ENCODE peak calls at places on chromosomes 4 and X, in ten cellular contexts. One of them, this sample, is unnamed. For H3K9me3, the result is how much of the 10 kb centered on the place peaks cover.

GRCh38 chr4:86089924-86090323 is 269.9 kb downstream of the MAPK10 start:
- DNase-seq in left ventricle myocardium inferior: no peak
- DNase-seq in heart right ventricle: no peak
- DNase-seq in thoracic aorta: no peak
- DNase-seq in neural progenitor cell: no peak
- DNase-seq in tibial artery: no peak
- DNase-seq in colonic mucosa: no peak
- DNase-seq in PC-3: no peak
- DNase-seq in cardiac muscle cell: no peak
- DNase-seq in upper lobe of right lung: no peak
- DNase-seq in this sample: no peak

GRCh38 chrX:154012336-154012991 is 7.2 kb downstream of the IRAK1 start:
- DNase-seq in left ventricle myocardium inferior: no peak
- DNase-seq in heart right ventricle: no peak
- DNase-seq in thoracic aorta: no peak
- DNase-seq in neural progenitor cell: no peak
- DNase-seq in tibial artery: no peak
- DNase-seq in colonic mucosa: no peak
- DNase-seq in PC-3: no peak
- DNase-seq in cardiac muscle cell: no peak
- DNase-seq in upper lobe of right lung: peak
- DNase-seq in this sample: no peak

GRCh38 chr4:57544811-57545654 is 434.8 kb upstream of the IGFBP7 start:
- DNase-seq in left ventricle myocardium inferior: no peak
- DNase-seq in heart right ventricle: no peak
- DNase-seq in thoracic aorta: no peak
- DNase-seq in neural progenitor cell: peak
- DNase-seq in tibial artery: no peak
- DNase-seq in colonic mucosa: no peak
- DNase-seq in PC-3: no peak
- DNase-seq in cardiac muscle cell: peak
- DNase-seq in upper lobe of right lung: no peak
- DNase-seq in this sample: no peak

GRCh38 chr4:145178740-145179139 is 1.6 kb downstream of the OTUD4 start:
- DNase-seq in left ventricle myocardium inferior: no peak
- DNase-seq in heart right ventricle: no peak
- DNase-seq in thoracic aorta: no peak
- DNase-seq in neural progenitor cell: no peak
- DNase-seq in tibial artery: no peak
- DNase-seq in colonic mucosa: peak
- DNase-seq in PC-3: no peak
- DNase-seq in cardiac muscle cell: no peak
- DNase-seq in upper lobe of right lung: no peak
- DNase-seq in this sample: no peak

GRCh38 chr4:64230709-64231310 is 178.4 kb downstream of the TECRL start:
- DNase-seq in left ventricle myocardium inferior: no peak
- DNase-seq in heart right ventricle: no peak
- DNase-seq in thoracic aorta: no peak
- DNase-seq in neural progenitor cell: peak
- DNase-seq in tibial artery: no peak
- DNase-seq in colonic mucosa: no peak
- DNase-seq in PC-3: peak
- DNase-seq in cardiac muscle cell: peak
- DNase-seq in upper lobe of right lung: no peak
- DNase-seq in this sample: peak

GRCh38 chrX:18448416-18448815 is 23.0 kb downstream of the CDKL5 start:
- DNase-seq in left ventricle myocardium inferior: no peak
- DNase-seq in heart right ventricle: no peak
- DNase-seq in thoracic aorta: no peak
- DNase-seq in neural progenitor cell: no peak
- DNase-seq in tibial artery: no peak
- DNase-seq in colonic mucosa: no peak
- DNase-seq in PC-3: no peak
- DNase-seq in cardiac muscle cell: no peak
- DNase-seq in upper lobe of right lung: no peak
- DNase-seq in this sample: no peak

GRCh38 chr4:140099993-140100392 is 54.0 kb downstream of the MAML3 start:
- DNase-seq in left ventricle myocardium inferior: peak
- DNase-seq in heart right ventricle: peak
- DNase-seq in thoracic aorta: no peak
- DNase-seq in neural progenitor cell: no peak
- DNase-seq in tibial artery: peak
- DNase-seq in colonic mucosa: peak
- DNase-seq in PC-3: peak
- DNase-seq in cardiac muscle cell: no peak
- DNase-seq in upper lobe of right lung: peak
- DNase-seq in this sample: no peak

GRCh38 chrX:124228849-124229248 is 103.6 kb upstream of the TEX13D start:
- DNase-seq in left ventricle myocardium inferior: no peak
- DNase-seq in heart right ventricle: no peak
- DNase-seq in thoracic aorta: no peak
- DNase-seq in neural progenitor cell: peak
- DNase-seq in tibial artery: no peak
- DNase-seq in colonic mucosa: no peak
- DNase-seq in PC-3: no peak
- DNase-seq in cardiac muscle cell: no peak
- DNase-seq in upper lobe of right lung: no peak
- DNase-seq in this sample: no peak

GRCh38 chrX:85109235-85109634 is 105.6 kb downstream of the APOOL start:
- DNase-seq in left ventricle myocardium inferior: no peak
- DNase-seq in heart right ventricle: no peak
- DNase-seq in thoracic aorta: no peak
- DNase-seq in neural progenitor cell: peak
- DNase-seq in tibial artery: no peak
- DNase-seq in colonic mucosa: no peak
- DNase-seq in PC-3: peak
- DNase-seq in cardiac muscle cell: no peak
- DNase-seq in upper lobe of right lung: no peak
- DNase-seq in this sample: peak

DNA sequence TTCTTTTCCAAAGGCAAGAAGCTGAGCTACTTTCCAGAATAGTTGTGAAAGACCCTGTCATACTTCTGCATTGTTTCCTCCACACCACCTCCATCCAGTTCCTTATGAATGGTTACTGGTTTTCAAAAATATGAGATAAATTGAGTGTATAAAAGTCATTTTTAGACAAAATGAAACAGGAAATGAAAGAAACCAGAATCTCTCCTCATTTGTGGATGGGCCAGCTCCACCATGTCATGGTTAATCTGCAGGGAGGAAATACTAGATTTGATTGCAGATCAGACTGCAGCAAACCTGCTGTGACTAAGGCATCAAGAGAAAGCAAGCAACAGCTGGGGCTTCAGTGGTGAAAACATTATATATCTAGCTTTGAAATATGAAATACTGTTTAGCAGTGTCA is 23.8 kb downstream of the F9 start:
- DNase-seq in left ventricle myocardium inferior: no peak
- DNase-seq in heart right ventricle: no peak
- DNase-seq in thoracic aorta: no peak
- DNase-seq in neural progenitor cell: no peak
- DNase-seq in tibial artery: no peak
- DNase-seq in colonic mucosa: no peak
- DNase-seq in PC-3: no peak
- DNase-seq in cardiac muscle cell: no peak
- DNase-seq in upper lobe of right lung: no peak
- DNase-seq in this sample: no peak
- H3K27ac ChIP-seq in left ventricle myocardium inferior: no peak
- H3K27ac ChIP-seq in heart right ventricle: no peak
- H3K27ac ChIP-seq in thoracic aorta: no peak
- H3K27ac ChIP-seq in neural progenitor cell: no peak
- H3K27ac ChIP-seq in tibial artery: no peak
- H3K27ac ChIP-seq in colonic mucosa: no peak
- H3K27ac ChIP-seq in PC-3: no peak
- H3K27ac ChIP-seq in cardiac muscle cell: no peak
- H3K27ac ChIP-seq in upper lobe of right lung: no peak
- H3K27ac ChIP-seq in this sample: no peak

GRCh38 chr4:80240976-80241375 is 25.5 kb upstream of the FGF5 start:
- DNase-seq in left ventricle myocardium inferior: no peak
- DNase-seq in heart right ventricle: no peak
- DNase-seq in thoracic aorta: no peak
- DNase-seq in neural progenitor cell: no peak
- DNase-seq in tibial artery: no peak
- DNase-seq in colonic mucosa: no peak
- DNase-seq in PC-3: no peak
- DNase-seq in cardiac muscle cell: no peak
- DNase-seq in upper lobe of right lung: no peak
- DNase-seq in this sample: no peak

GRCh38 chr4:80239480-80239879 is 27.0 kb upstream of the FGF5 start:
- DNase-seq in left ventricle myocardium inferior: no peak
- DNase-seq in heart right ventricle: no peak
- DNase-seq in thoracic aorta: no peak
- DNase-seq in neural progenitor cell: no peak
- DNase-seq in tibial artery: no peak
- DNase-seq in colonic mucosa: no peak
- DNase-seq in PC-3: no peak
- DNase-seq in cardiac muscle cell: no peak
- DNase-seq in upper lobe of right lung: no peak
- DNase-seq in this sample: no peak

GRCh38 chr4:80235451-80235850 is 31.0 kb upstream of the FGF5 start:
- DNase-seq in left ventricle myocardium inferior: no peak
- DNase-seq in heart right ventricle: no peak
- DNase-seq in thoracic aorta: no peak
- DNase-seq in neural progenitor cell: no peak
- DNase-seq in tibial artery: no peak
- DNase-seq in colonic mucosa: no peak
- DNase-seq in PC-3: peak
- DNase-seq in cardiac muscle cell: no peak
- DNase-seq in upper lobe of right lung: no peak
- DNase-seq in this sample: no peak

GRCh38 chr4:80233390-80233789 is 33.1 kb upstream of the FGF5 start:
- DNase-seq in left ventricle myocardium inferior: no peak
- DNase-seq in heart right ventricle: no peak
- DNase-seq in thoracic aorta: no peak
- DNase-seq in neural progenitor cell: no peak
- DNase-seq in tibial artery: no peak
- DNase-seq in colonic mucosa: no peak
- DNase-seq in PC-3: no peak
- DNase-seq in cardiac muscle cell: no peak
- DNase-seq in upper lobe of right lung: no peak
- DNase-seq in this sample: no peak

DNA sequence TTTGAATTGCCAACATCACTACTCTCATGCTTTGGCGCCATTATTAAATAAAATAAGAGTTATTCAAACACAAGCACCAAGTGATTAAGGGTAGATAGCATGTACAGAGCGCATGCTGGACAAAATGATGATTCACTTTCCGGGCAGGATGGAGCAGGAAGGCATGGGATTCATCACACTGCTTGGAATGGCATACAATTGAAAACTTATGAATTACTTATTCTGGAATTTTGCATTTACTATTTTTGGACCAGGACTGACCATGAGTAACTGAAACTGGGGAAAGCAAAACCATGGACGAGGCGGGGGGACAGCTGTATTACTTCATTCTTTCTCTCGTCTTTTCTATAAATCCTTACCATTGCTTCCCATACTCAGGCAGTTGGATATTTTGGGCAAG is 28.5 kb upstream of the FGF5 start:
- DNase-seq in left ventricle myocardium inferior: no peak
- DNase-seq in heart right ventricle: no peak
- DNase-seq in thoracic aorta: no peak
- DNase-seq in neural progenitor cell: no peak
- DNase-seq in tibial artery: no peak
- DNase-seq in colonic mucosa: no peak
- DNase-seq in PC-3: peak
- DNase-seq in cardiac muscle cell: no peak
- DNase-seq in upper lobe of right lung: no peak
- DNase-seq in this sample: no peak
- H3K9me3 ChIP-seq in left ventricle myocardium inferior: under half
- H3K9me3 ChIP-seq in heart right ventricle: under half
- H3K9me3 ChIP-seq in thoracic aorta: under half
- H3K9me3 ChIP-seq in neural progenitor cell: under half
- H3K9me3 ChIP-seq in tibial artery: under half
- H3K9me3 ChIP-seq in colonic mucosa: under half
- H3K9me3 ChIP-seq in PC-3: under half
- H3K9me3 ChIP-seq in cardiac muscle cell: under half
- H3K9me3 ChIP-seq in upper lobe of right lung: under half
- H3K9me3 ChIP-seq in this sample: under half

DNA sequence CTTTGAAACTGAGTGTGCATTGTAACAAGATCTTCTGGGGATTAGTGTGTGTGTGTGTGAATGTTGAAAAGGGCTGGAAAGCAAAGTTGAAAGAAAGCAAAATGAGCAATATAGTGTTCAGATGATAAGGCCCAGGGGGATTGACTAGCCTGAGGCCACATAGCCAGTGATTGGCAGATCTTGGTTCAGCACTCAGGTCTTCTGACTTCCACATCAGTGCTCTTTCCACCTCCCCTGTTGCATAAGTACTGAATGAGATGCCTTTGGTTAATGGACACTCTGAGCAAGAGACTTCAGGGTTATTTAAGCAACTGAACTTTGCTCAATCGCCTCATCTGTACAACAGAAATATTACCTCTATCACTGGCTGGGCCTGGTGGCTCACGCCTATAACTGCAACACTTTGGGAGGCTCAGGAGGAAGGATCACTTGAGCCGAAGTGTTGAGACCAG is 120.4 kb downstream of the TMEM164 start:
- DNase-seq in left ventricle myocardium inferior: no peak
- DNase-seq in heart right ventricle: no peak
- DNase-seq in thoracic aorta: no peak
- DNase-seq in neural progenitor cell: no peak
- DNase-seq in tibial artery: no peak
- DNase-seq in colonic mucosa: no peak
- DNase-seq in PC-3: no peak
- DNase-seq in cardiac muscle cell: no peak
- DNase-seq in upper lobe of right lung: no peak
- DNase-seq in this sample: no peak
- H3K27ac ChIP-seq in left ventricle myocardium inferior: no peak
- H3K27ac ChIP-seq in heart right ventricle: no peak
- H3K27ac ChIP-seq in thoracic aorta: no peak
- H3K27ac ChIP-seq in neural progenitor cell: no peak
- H3K27ac ChIP-seq in tibial artery: no peak
- H3K27ac ChIP-seq in colonic mucosa: no peak
- H3K27ac ChIP-seq in PC-3: no peak
- H3K27ac ChIP-seq in cardiac muscle cell: no peak
- H3K27ac ChIP-seq in upper lobe of right lung: no peak
- H3K27ac ChIP-seq in this sample: no peak

DNA sequence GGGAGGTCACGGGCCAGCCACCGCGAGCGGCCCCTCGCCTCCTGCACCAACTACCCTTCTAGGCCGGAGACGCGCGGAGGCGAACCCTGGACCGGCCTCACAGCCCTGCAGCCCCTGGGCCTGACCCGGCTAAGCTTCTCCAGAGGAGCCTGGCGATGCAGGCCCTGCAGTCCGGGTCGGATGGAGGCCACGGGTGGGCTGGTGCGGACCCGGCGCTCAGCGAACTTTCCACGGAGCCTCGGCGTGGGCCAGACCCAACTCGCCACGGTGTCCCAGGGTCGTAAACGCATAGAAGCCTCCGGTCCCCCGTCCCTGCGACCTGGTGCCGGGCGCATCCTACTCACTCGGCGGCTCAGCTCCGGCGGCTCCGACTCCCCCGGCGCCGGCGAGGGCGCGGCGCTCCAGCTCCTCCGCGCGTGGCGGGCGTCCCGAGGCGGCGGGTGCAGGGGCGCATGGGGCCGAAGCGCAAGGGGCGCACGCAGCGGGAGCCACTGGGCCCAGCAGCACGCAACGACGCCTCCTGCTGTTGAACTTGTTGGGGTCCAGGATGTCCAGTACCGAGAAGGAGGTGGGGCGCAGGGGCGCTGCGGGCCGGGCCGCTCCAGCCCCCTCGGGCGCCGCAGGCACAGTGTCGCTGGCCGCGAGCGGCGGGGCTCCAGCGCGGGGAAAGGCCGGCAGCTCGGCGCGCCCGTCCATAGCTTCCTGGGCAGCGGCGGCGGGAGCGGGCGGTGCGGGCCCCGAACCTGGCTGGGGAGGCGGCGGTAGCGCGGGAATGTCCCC is 416 bp downstream of the NKX1-1 start:
- DNase-seq in left ventricle myocardium inferior: no peak
- DNase-seq in heart right ventricle: no peak
- DNase-seq in thoracic aorta: no peak
- DNase-seq in neural progenitor cell: no peak
- DNase-seq in tibial artery: peak
- DNase-seq in colonic mucosa: peak
- DNase-seq in PC-3: no peak
- DNase-seq in cardiac muscle cell: no peak
- DNase-seq in upper lobe of right lung: peak
- DNase-seq in this sample: no peak
- H3K9me3 ChIP-seq in left ventricle myocardium inferior: under half
- H3K9me3 ChIP-seq in heart right ventricle: under half
- H3K9me3 ChIP-seq in thoracic aorta: under half
- H3K9me3 ChIP-seq in neural progenitor cell: under half
- H3K9me3 ChIP-seq in tibial artery: under half
- H3K9me3 ChIP-seq in colonic mucosa: under half
- H3K9me3 ChIP-seq in PC-3: under half
- H3K9me3 ChIP-seq in cardiac muscle cell: under half
- H3K9me3 ChIP-seq in upper lobe of right lung: under half
- H3K9me3 ChIP-seq in this sample: under half

This sample was measured in SJCRH30.